ENCODE peak calls at places on chromosomes 16 and 17, in six cellular contexts. A is iris pigment epithelial cell, M is fibroblast of villous mesenchyme, R is AG04450, Z is naive B cell, L is HT1080. K is an unnamed sample.

GRCh38 chr16:57366544-57367040 is 5.7 kb upstream of the CX3CL1 start:
- DNase-seq in A (no peak), R (no peak), Z (no peak), L (no peak), M (no peak), K (no peak)

GRCh38 chr17:75088902-75089417 is 1.2 kb downstream of the SLC16A5 start:
- DNase-seq in L (no peak), A (no peak), R (no peak), Z (no peak), M (no peak), K (no peak)

GRCh38 chr17:64063766-64064224 is 43.4 kb upstream of the ICAM2 start:
- DNase-seq in L (peak; percentile 18), A (peak; percentile 38), Z (peak; percentile 7), M (peak; percentile 46), R (no peak), K (no peak)

GRCh38 chr16:22630242-22630641 is 119.6 kb downstream of the NPIPB5 start:
- DNase-seq in R (no peak), A (no peak), L (no peak), Z (no peak), M (no peak), K (no peak)

GRCh38 chr16:82814059-82814458 is 187.3 kb downstream of the CDH13 start:
- DNase-seq in R (no peak), L (no peak), Z (no peak), M (no peak), A (peak; percentile 53), K (no peak)

GRCh38 chr17:80566054-80566400 is 21.4 kb downstream of the RPTOR start:
- DNase-seq in R (no peak), Z (no peak), L (no peak), A (no peak), M (peak; percentile 81), K (no peak)

GRCh38 chr17:64126918-64127317 is 3.0 kb downstream of the ERN1 start:
- DNase-seq in Z (no peak), A (peak; percentile 58), R (no peak), M (peak; percentile 58), L (no peak), K (no peak)

GRCh38 chr17:57678393-57678792 is 66.7 kb downstream of the CCDC182 start:
- DNase-seq in R (no peak), L (no peak), M (no peak), Z (no peak), A (no peak), K (no peak)

GRCh38 chr16:31099860-31100638 is 5.5 kb upstream of the VKORC1 start:
- DNase-seq in A (peak; percentile 84), L (peak; percentile 49), Z (no peak), M (peak; percentile 34), R (no peak), K (no peak)

GRCh38 chr17:68178831-68179230 is 69.0 kb upstream of the AMZ2 start:
- DNase-seq in Z (no peak), A (no peak), R (no peak), M (no peak), L (no peak), K (no peak)

GRCh38 chr17:82321947-82322466 is 4.6 kb upstream of the CD7 start:
- DNase-seq in L (no peak), A (no peak), M (no peak), Z (no peak), R (no peak), K (no peak)

GRCh38 chr17:75872434-75873351 is 5.7 kb downstream of the TRIM47 start:
- DNase-seq in L (peak; percentile 88), Z (no peak), A (peak; percentile 83), R (no peak), M (peak; percentile 84), K (no peak)

GRCh38 chr17:72465191-72466024 is 344.6 kb downstream of the SOX9 start:
- DNase-seq in A (peak; percentile 84), L (peak; percentile 96), M (peak; percentile 86), Z (no peak), R (peak; percentile 54), K (no peak)

GRCh38 chr17:38602862-38603785 is 2.6 kb downstream of the SRCIN1 start:
- DNase-seq in M (no peak), Z (no peak), L (no peak), A (no peak), R (no peak), K (no peak)

GRCh38 chr16:26454102-26454501 is 612.6 kb upstream of the C16orf82 start:
- DNase-seq in M (no peak), A (peak; percentile 14), Z (no peak), R (no peak), L (peak; percentile 11), K (no peak)

GRCh38 chr17:65359016-65359415 is 202.4 kb downstream of the AXIN2 start:
- DNase-seq in M (peak; percentile 52), R (peak; percentile 33), L (peak; percentile 98), A (peak; percentile 83), Z (no peak), K (no peak)

GRCh38 chr17:43393944-43394482 is 4.8 kb upstream of the ARL4D start:
- DNase-seq in A (peak; percentile 70), Z (peak; percentile 82), R (peak; percentile 74), L (peak; percentile 72), M (peak; percentile 88), K (peak; percentile 54)

GRCh38 chr16:81095653-81095952 is 592 bp downstream of the GCSH start:
- DNase-seq in A (no peak), R (no peak), L (no peak), M (no peak), Z (no peak), K (no peak)

GRCh38 chr17:19374136-19374535 is 4.2 kb upstream of the MAPK7 start:
- DNase-seq in L (no peak), A (no peak), Z (no peak), M (peak; percentile 50), R (no peak), K (no peak)

GRCh38 chr16:21121150-21121549 is 29.5 kb downstream of the DNAH3 start:
- DNase-seq in L (no peak), Z (no peak), A (no peak), R (no peak), M (no peak), K (no peak)